ENCODE peak calls at places on chromosome 18, in seven cellular contexts. A is prostate gland, R is body of pancreas, V is heart right ventricle, X is IMR-90, O is endodermal cell, D is astrocyte of the spinal cord. B is an unnamed sample.

GRCh38 chr18:2988041-2988794 is 24.7 kb downstream of the LPIN2 start:
- DNase-seq in A (no peak), R (no peak), V (no peak), X (peak), O (no peak), D (peak), B (peak)

GRCh38 chr18:10053861-10054260 is 140.0 kb downstream of the VAPA start:
- DNase-seq in A (no peak), R (no peak), V (no peak), X (no peak), O (no peak), D (no peak), B (no peak)

GRCh38 chr18:47168913-47169312 is 7.3 kb downstream of the IER3IP1 start:
- DNase-seq in A (no peak), R (no peak), V (no peak), X (no peak), O (no peak), D (no peak), B (no peak)

GRCh38 chr18:77132369-77133050 is at the start of gene MBP:
- DNase-seq in A (peak), R (peak), V (peak), X (no peak), O (peak), D (no peak), B (no peak)

GRCh38 chr18:58934933-58935577 is 70.4 kb downstream of the ZNF532 start:
- DNase-seq in A (no peak), R (no peak), V (no peak), X (no peak), O (no peak), D (no peak), B (no peak)

GRCh38 chr18:55501594-55502345 is 86.2 kb downstream of the TCF4 start:
- DNase-seq in A (no peak), R (no peak), V (no peak), X (peak), O (peak), D (peak), B (peak)

GRCh38 chr18:25058520-25058919 is 293.4 kb downstream of the ZNF521 start:
- DNase-seq in A (no peak), R (no peak), V (no peak), X (no peak), O (no peak), D (no peak), B (no peak)

GRCh38 chr18:70288851-70289328 is at the start of gene SOCS6:
- DNase-seq in A (peak), R (peak), V (peak), X (peak), O (peak), D (peak), B (peak)

GRCh38 chr18:8084160-8084559 is 517.0 kb downstream of the PTPRM start:
- DNase-seq in A (no peak), R (peak), V (peak), X (peak), O (peak), D (peak), B (peak)

GRCh38 chr18:35443434-35443833 is 54.3 kb downstream of the INO80C start:
- DNase-seq in A (no peak), R (no peak), V (no peak), X (no peak), O (no peak), D (no peak), B (no peak)

GRCh38 chr18:23956483-23956882 is 58.1 kb upstream of the TTC39C start:
- DNase-seq in A (peak), R (no peak), V (no peak), X (no peak), O (no peak), D (no peak), B (no peak)

GRCh38 chr18:2857491-2858063 is 10.8 kb downstream of the EMILIN2 start:
- DNase-seq in A (no peak), R (peak), V (peak), X (peak), O (no peak), D (peak), B (peak)

GRCh38 chr18:4599312-4599711 is 144.2 kb upstream of the DLGAP1 start:
- DNase-seq in A (no peak), R (no peak), V (no peak), X (no peak), O (peak), D (no peak), B (no peak)

GRCh38 chr18:65751145-65752085 is 603 bp downstream of the CDH7 start:
- DNase-seq in A (peak), R (no peak), V (no peak), X (no peak), O (no peak), D (no peak), B (no peak)

GRCh38 chr18:44943201-44943881 is 262.7 kb downstream of the SETBP1 start:
- DNase-seq in A (no peak), R (no peak), V (no peak), X (no peak), O (peak), D (peak), B (peak)

GRCh38 chr18:51133580-51134160 is 63.8 kb downstream of the MEX3C start:
- DNase-seq in A (no peak), R (no peak), V (no peak), X (no peak), O (no peak), D (no peak), B (no peak)

GRCh38 chr18:7941533-7941932 is 374.4 kb downstream of the PTPRM start:
- DNase-seq in A (peak), R (peak), V (peak), X (no peak), O (no peak), D (no peak), B (no peak)

GRCh38 chr18:34342960-34343359 is 118.2 kb upstream of the NOL4 start:
- DNase-seq in A (no peak), R (no peak), V (no peak), X (peak), O (no peak), D (peak), B (peak)

GRCh38 chr18:79521806-79522205 is 126.1 kb downstream of the NFATC1 start:
- DNase-seq in A (no peak), R (no peak), V (no peak), X (no peak), O (peak), D (no peak), B (no peak)

DNA sequence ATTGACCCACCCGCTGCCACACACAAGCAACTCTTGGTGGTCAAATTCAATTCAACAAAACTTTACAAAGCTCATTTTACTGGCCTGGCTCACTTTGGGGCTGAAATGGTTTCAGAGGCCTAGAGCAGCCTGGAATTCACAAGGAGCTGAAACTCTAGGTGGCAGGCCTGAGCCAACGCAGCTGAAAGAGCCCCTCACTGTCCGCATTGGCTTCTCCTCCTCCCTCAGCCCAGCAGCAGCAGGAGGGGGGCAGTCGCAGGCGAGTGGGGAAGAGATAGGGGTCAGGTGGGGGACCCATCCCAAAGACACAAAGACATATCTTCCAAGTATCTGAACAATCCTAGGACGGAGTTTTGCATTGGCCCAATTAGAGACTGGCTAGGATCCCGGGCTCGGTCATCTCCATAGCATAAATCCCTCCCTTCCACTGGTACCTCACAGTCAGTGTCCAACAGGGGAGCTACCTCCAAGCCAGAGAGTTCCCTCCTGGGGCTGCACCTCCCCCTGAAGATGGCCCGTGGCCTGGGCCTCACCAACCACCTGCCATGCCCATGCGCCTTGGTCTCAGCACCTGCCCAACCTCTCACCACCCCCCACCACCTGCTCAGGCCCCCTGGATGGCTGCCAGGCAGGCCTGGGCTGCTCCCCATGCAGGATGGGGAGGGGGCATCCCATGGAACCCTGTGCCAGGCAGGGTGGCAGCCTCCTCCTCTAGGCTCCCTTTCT is 113.4 kb downstream of the ZBTB7C start:
- DNase-seq in A (no peak), R (no peak), V (no peak), X (no peak), O (peak), D (no peak), B (peak)
- H3K4me3 ChIP-seq in A (no peak), R (no peak), V (no peak), X (no peak), O (no peak), D (no peak), B (no peak)

DNA sequence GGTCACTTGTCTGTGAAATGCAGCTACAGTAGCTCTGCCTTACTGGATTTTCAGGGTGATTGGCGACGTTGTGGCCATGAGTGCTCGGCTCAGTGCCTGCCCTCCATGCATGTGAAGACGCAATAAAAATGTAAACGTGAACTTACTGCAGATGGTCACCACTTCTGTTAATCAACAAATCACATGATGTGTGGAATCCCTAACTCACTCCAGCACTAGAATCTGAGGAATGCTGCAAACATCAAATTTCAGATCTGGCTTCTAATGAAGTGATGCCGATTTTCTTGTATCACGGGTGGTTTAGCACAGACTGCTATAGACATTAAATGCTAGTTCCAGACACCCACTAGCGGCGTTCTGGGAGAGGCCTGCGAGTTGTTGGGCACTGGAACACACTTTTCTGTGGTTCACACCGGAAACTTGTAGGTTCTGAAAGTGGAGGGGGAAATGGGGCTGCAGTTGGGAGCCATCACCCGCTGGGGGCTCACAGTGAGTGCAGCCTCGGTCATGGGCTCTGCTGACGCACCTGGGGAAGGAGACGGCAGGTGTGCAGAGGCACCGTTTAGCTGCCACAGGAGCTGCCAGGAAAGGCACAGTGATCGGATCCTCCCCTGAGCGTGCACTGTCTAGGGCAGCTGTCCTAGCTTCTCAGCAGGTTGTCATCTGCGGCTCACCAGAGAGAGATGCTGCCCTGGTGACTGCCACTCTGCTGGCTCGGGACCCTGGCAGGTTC is 6.6 kb downstream of the CNDP1 start:
- DNase-seq in A (no peak), R (no peak), V (no peak), X (peak), O (peak), D (no peak), B (no peak)
- TF ChIP-seq CTCF in A (no peak), R (no peak), V (no peak), X (no peak), O (no peak), D (no peak), B (no peak)

DNA sequence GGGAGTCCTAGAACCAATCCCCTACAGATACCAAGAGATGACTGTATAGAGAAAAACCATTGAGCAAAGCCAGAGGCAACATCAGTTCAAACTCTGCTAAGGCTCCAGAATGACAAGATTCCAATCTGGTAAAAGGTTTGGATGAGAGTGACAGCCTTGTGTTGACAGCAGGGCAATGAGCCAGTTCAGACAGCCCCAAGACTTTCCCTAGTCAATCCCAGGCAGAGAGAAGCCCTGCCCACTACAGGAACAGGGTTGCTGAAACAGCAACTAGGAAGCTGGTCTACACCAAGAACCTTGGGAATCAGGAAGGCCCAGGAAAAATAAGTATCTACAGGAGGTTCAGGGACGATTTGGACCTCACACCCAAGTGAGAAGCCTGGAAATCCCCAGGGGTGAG is 3.3 kb downstream of the PSTPIP2 start:
- DNase-seq in A (peak), R (no peak), V (no peak), X (no peak), O (no peak), D (no peak), B (no peak)
- H3K4me3 ChIP-seq in A (no peak), R (no peak), V (no peak), X (no peak), O (no peak), D (no peak), B (no peak)

DNA sequence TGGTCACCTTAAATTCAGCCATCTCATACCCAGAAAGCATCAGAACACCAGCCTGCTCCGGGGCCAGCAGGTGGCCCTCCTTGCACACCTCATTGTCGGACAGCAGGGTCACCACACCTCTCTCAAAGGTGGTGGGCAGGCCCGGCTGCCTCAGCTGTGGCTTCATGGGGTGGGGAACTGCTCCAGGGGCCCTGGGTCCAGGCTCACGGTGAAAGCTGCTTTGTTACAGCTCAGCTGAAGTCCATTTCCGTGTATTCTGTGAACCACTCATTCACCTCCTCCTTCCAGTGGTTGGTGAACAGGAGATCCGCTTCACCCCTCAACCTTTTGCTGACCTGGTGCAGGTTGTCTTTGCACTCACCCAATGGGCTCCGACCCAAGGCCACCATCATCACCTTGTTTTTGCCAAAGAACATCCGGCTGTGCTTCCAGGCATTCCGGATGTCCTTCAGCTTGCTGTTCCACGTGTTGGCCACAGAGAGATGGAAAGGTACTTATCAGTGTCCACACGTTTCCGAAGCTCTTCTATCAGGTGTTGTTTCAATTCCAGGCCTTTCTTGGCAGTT is 78.6 kb upstream of the LDLRAD4 start:
- DNase-seq in A (no peak), R (no peak), V (no peak), X (no peak), O (no peak), D (no peak), B (no peak)
- TF ChIP-seq CTCF in A (no peak), R (no peak), V (no peak), X (no peak), O (peak), D (no peak), B (no peak)